ENCODE peak calls at places on chromosomes 13 and 19, in six cellular contexts. P, T, L, U, Y and R are unnamed samples.
A peak's percentile ranks its signal among the peaks of the same experiment; 100 is the strongest.

GRCh38 chr13:80363890-80364503 is 23.1 kb upstream of the SPRY2 start:
- DNase-seq in P (no peak), T (peak; percentile 69), L (no peak), U (no peak), Y (no peak), R (no peak)

GRCh38 chr19:36136975-36137686 is 2.7 kb upstream of the CAPNS1 start:
- DNase-seq in P (peak; percentile 77), T (peak; percentile 72), L (no peak), U (no peak), Y (peak; percentile 40), R (no peak)

GRCh38 chr19:38023661-38024574 is 116.9 kb downstream of the SIPA1L3 start:
- DNase-seq in P (no peak), T (no peak), L (no peak), U (no peak), Y (no peak), R (no peak)

GRCh38 chr13:27997904-27998522 is 9.5 kb upstream of the URAD start:
- DNase-seq in P (no peak), T (peak; percentile 51), L (no peak), U (no peak), Y (peak; percentile 46), R (peak; percentile 48)

GRCh38 chr13:53206455-53206854 is 177.8 kb downstream of the OLFM4 start:
- DNase-seq in P (no peak), T (no peak), L (no peak), U (no peak), Y (no peak), R (no peak)

GRCh38 chr19:46610851-46611770 is 10.0 kb downstream of the CALM3 start:
- DNase-seq in P (no peak), T (peak; percentile 41), L (no peak), U (no peak), Y (peak; percentile 9), R (no peak)

GRCh38 chr13:23617551-23618014 is 47.4 kb downstream of the TNFRSF19 start:
- DNase-seq in P (no peak), T (peak; percentile 69), L (no peak), U (no peak), Y (no peak), R (no peak)

GRCh38 chr19:32307591-32307990 is 37.8 kb upstream of the ZNF507 start:
- DNase-seq in P (no peak), T (no peak), L (no peak), U (peak; percentile 36), Y (no peak), R (no peak)

GRCh38 chr19:15331419-15332310 is 674 bp downstream of the BRD4 start:
- DNase-seq in P (no peak), T (no peak), L (peak; percentile 20), U (peak; percentile 85), Y (peak; percentile 60), R (peak; percentile 10)

DNA sequence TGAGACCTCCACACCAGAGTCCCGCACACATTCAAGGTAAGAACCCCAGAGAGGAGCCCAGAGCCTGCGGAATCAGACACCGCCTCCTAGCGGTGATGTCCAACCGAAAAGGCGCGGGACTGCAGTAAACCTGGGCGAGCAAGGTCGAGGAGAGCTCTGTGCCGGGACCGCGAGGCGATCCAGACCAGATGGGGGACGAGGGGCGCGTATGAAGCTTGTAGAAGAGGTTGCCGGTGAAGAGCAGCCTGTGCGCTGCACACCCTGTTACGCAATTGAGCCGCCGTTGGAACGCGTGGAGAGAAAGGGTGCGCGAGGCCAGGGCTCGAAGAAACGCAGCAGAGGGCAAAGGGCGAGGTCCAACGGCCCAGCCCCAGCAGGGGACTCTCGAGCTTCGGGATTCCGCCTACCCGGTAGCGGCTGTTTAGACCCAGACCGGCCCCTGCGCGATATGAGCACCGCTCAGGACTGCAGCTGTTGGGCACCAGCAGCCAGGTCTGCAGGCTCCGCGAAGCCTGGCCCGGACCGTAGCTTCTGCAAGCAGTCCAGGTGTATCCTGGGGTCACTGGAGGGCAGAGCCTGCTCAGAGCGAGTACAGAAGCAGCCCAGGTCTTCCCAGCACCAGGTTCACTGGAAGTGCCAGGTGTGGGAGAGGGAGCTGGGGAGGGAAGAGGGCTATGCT is 65.9 kb upstream of the ZNF599 start:
- DNase-seq in P (no peak), T (peak; percentile 1), L (peak; percentile 31), U (peak; percentile 80), Y (no peak), R (peak; percentile 28)
- TF ChIP-seq CTCF in P (no peak), T (peak; percentile 32), L (peak; percentile 66), U (no peak), Y (peak; percentile 49), R (peak; percentile 60)

GRCh38 chr13:45690636-45691035 is 11.5 kb upstream of the CBY2 start:
- DNase-seq in P (no peak), T (no peak), L (no peak), U (no peak), Y (no peak), R (no peak)
- TF ChIP-seq CTCF in P (no peak), T (no peak), L (no peak), U (no peak), Y (no peak), R (no peak)

DNA sequence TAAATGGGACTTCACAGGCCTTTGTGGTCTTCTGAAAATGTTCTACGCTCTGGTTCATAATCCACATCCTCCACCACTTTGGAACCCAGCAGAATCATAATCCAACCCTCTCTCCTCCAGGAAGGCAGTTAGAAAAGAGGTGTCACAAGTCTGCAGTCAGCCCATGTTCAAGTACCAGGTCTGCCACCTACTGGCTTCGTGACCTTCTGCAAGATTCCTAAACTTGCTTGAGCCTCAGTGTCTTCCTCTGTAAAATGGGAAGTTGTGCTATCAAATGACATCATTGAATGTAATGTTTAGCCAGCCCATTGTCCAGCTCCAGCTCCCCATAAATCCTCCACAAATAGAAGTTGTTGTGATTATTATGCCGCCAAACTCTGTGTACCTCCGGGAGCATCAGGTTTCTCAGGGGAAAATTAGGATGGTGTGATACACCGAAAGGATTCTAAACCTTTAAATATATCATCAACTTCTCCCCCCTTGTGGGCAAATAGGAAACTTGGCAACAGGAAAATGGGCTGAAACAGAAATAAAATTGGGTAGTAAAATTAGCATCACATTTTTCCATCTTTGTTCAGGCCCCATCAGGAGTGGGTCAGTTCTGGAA is 109.7 kb downstream of the NUFIP1 start:
- DNase-seq in P (no peak), T (peak; percentile 72), L (no peak), U (no peak), Y (no peak), R (no peak)
- TF ChIP-seq CTCF in P (no peak), T (peak; percentile 61), L (peak; percentile 43), U (peak; percentile 57), Y (peak; percentile 58), R (peak; percentile 46)

GRCh38 chr13:103036268-103036667 is 29.9 kb downstream of the SLC10A2 start:
- DNase-seq in P (no peak), T (no peak), L (no peak), U (no peak), Y (no peak), R (no peak)
- TF ChIP-seq CTCF in P (no peak), T (no peak), L (no peak), U (no peak), Y (no peak), R (no peak)

DNA sequence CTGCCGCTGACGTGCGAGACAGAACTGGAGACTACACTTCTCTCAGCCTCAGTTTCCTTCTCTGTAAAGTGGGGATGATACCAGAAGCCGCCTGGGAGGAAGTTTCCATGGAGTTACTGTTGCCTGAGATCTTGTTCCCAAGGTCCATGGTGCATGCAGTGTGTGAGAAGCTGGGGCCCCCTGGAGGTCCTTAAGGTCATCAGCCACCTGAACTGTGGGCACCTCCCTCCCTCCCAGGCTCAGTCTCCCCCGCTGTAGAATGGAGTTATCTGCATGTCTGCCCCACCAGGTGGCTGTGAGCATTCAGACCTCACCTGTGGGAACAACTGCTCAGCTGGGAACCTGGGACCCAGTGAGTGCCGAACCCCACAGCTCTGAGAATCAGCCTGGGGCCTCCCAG is 2.7 kb downstream of the CRX start:
- DNase-seq in P (no peak), T (no peak), L (no peak), U (no peak), Y (no peak), R (no peak)
- TF ChIP-seq CTCF in P (no peak), T (no peak), L (no peak), U (no peak), Y (no peak), R (no peak)

GRCh38 chr19:56167064-56167578 is 8.7 kb upstream of the GALP start:
- DNase-seq in P (no peak), T (peak; percentile 8), L (no peak), U (no peak), Y (no peak), R (no peak)
- TF ChIP-seq CTCF in P (no peak), T (no peak), L (no peak), U (no peak), Y (no peak), R (no peak)